ENCODE peak calls at places on chromosomes 13 and 19, in ten cellular contexts. One of them, this sample, is unnamed.

GRCh38 chr13:22198001-22198400 is 527.1 kb downstream of the FGF9 start:
- DNase-seq in tibial nerve: peak; percentile 16
- DNase-seq in uterus: no peak
- DNase-seq in lower lobe of right lung: no peak
- DNase-seq in NT2/D1: no peak
- DNase-seq in hepatocyte: no peak
- DNase-seq in fibroblast of lung: no peak
- DNase-seq in stomach: peak; percentile 34
- DNase-seq in left ventricle myocardium inferior: no peak
- DNase-seq in cardiac muscle cell: no peak
- DNase-seq in this sample: peak; percentile 78

GRCh38 chr13:75870397-75870801 is 234.3 kb downstream of the LMO7 start:
- DNase-seq in tibial nerve: peak; percentile 13
- DNase-seq in uterus: peak; percentile 17
- DNase-seq in lower lobe of right lung: no peak
- DNase-seq in NT2/D1: no peak
- DNase-seq in hepatocyte: peak; percentile 45
- DNase-seq in fibroblast of lung: no peak
- DNase-seq in stomach: no peak
- DNase-seq in left ventricle myocardium inferior: no peak
- DNase-seq in cardiac muscle cell: peak; percentile 38
- DNase-seq in this sample: no peak

GRCh38 chr13:46100191-46100877 is 4.5 kb downstream of the CPB2 start:
- DNase-seq in tibial nerve: no peak
- DNase-seq in uterus: no peak
- DNase-seq in lower lobe of right lung: no peak
- DNase-seq in NT2/D1: no peak
- DNase-seq in hepatocyte: no peak
- DNase-seq in fibroblast of lung: peak; percentile 3
- DNase-seq in stomach: no peak
- DNase-seq in left ventricle myocardium inferior: no peak
- DNase-seq in cardiac muscle cell: no peak
- DNase-seq in this sample: no peak

GRCh38 chr13:59677966-59678814 is 485.5 kb downstream of the DIAPH3 start:
- DNase-seq in tibial nerve: peak; percentile 26
- DNase-seq in uterus: no peak
- DNase-seq in lower lobe of right lung: no peak
- DNase-seq in NT2/D1: peak; percentile 23
- DNase-seq in hepatocyte: peak; percentile 72
- DNase-seq in fibroblast of lung: peak; percentile 53
- DNase-seq in stomach: no peak
- DNase-seq in left ventricle myocardium inferior: no peak
- DNase-seq in cardiac muscle cell: peak; percentile 83
- DNase-seq in this sample: no peak

GRCh38 chr13:21528616-21529015 is 69.5 kb upstream of the ZDHHC20 start:
- DNase-seq in tibial nerve: no peak
- DNase-seq in uterus: no peak
- DNase-seq in lower lobe of right lung: no peak
- DNase-seq in NT2/D1: no peak
- DNase-seq in hepatocyte: no peak
- DNase-seq in fibroblast of lung: peak; percentile 94
- DNase-seq in stomach: no peak
- DNase-seq in left ventricle myocardium inferior: no peak
- DNase-seq in cardiac muscle cell: peak; percentile 15
- DNase-seq in this sample: no peak

GRCh38 chr13:43880451-43880850 is 747 bp downstream of the LACC1 start:
- DNase-seq in tibial nerve: no peak
- DNase-seq in uterus: no peak
- DNase-seq in lower lobe of right lung: no peak
- DNase-seq in NT2/D1: no peak
- DNase-seq in hepatocyte: no peak
- DNase-seq in fibroblast of lung: no peak
- DNase-seq in stomach: no peak
- DNase-seq in left ventricle myocardium inferior: no peak
- DNase-seq in cardiac muscle cell: no peak
- DNase-seq in this sample: no peak

GRCh38 chr19:3073931-3074595 is 11.8 kb upstream of the TLE5 start:
- DNase-seq in tibial nerve: no peak
- DNase-seq in uterus: peak; percentile 48
- DNase-seq in lower lobe of right lung: no peak
- DNase-seq in NT2/D1: no peak
- DNase-seq in hepatocyte: no peak
- DNase-seq in fibroblast of lung: no peak
- DNase-seq in stomach: no peak
- DNase-seq in left ventricle myocardium inferior: no peak
- DNase-seq in cardiac muscle cell: peak; percentile 45
- DNase-seq in this sample: no peak

GRCh38 chr19:45809643-45810159 is 5.4 kb downstream of the RSPH6A start:
- DNase-seq in tibial nerve: no peak
- DNase-seq in uterus: no peak
- DNase-seq in lower lobe of right lung: no peak
- DNase-seq in NT2/D1: no peak
- DNase-seq in hepatocyte: no peak
- DNase-seq in fibroblast of lung: peak; percentile 81
- DNase-seq in stomach: no peak
- DNase-seq in left ventricle myocardium inferior: no peak
- DNase-seq in cardiac muscle cell: peak; percentile 76
- DNase-seq in this sample: no peak

GRCh38 chr13:50222569-50223332 is 207.5 kb downstream of the KCNRG start:
- DNase-seq in tibial nerve: peak; percentile 76
- DNase-seq in uterus: peak; percentile 73
- DNase-seq in lower lobe of right lung: peak; percentile 81
- DNase-seq in NT2/D1: no peak
- DNase-seq in hepatocyte: peak; percentile 44
- DNase-seq in fibroblast of lung: peak; percentile 77
- DNase-seq in stomach: peak; percentile 67
- DNase-seq in left ventricle myocardium inferior: peak; percentile 81
- DNase-seq in cardiac muscle cell: peak; percentile 93
- DNase-seq in this sample: peak; percentile 93

GRCh38 chr13:29503041-29503837 is 92.2 kb downstream of the SLC7A1 start:
- DNase-seq in tibial nerve: no peak
- DNase-seq in uterus: no peak
- DNase-seq in lower lobe of right lung: no peak
- DNase-seq in NT2/D1: no peak
- DNase-seq in hepatocyte: peak; percentile 38
- DNase-seq in fibroblast of lung: peak; percentile 43
- DNase-seq in stomach: no peak
- DNase-seq in left ventricle myocardium inferior: no peak
- DNase-seq in cardiac muscle cell: peak; percentile 25
- DNase-seq in this sample: no peak

GRCh38 chr13:41386206-41386605 is 71.1 kb upstream of the RGCC start:
- DNase-seq in tibial nerve: no peak
- DNase-seq in uterus: no peak
- DNase-seq in lower lobe of right lung: no peak
- DNase-seq in NT2/D1: no peak
- DNase-seq in hepatocyte: no peak
- DNase-seq in fibroblast of lung: no peak
- DNase-seq in stomach: no peak
- DNase-seq in left ventricle myocardium inferior: no peak
- DNase-seq in cardiac muscle cell: no peak
- DNase-seq in this sample: no peak

GRCh38 chr19:35748106-35749020 is at the start of gene LIN37:
- DNase-seq in tibial nerve: peak; percentile 100
- DNase-seq in uterus: peak; percentile 98
- DNase-seq in lower lobe of right lung: peak; percentile 99
- DNase-seq in NT2/D1: peak; percentile 97
- DNase-seq in hepatocyte: peak; percentile 99
- DNase-seq in fibroblast of lung: peak; percentile 98
- DNase-seq in stomach: peak; percentile 99
- DNase-seq in left ventricle myocardium inferior: peak; percentile 99
- DNase-seq in cardiac muscle cell: peak; percentile 100
- DNase-seq in this sample: peak; percentile 100

GRCh38 chr13:48263196-48263595 is 30.2 kb downstream of the ITM2B start:
- DNase-seq in tibial nerve: no peak
- DNase-seq in uterus: no peak
- DNase-seq in lower lobe of right lung: no peak
- DNase-seq in NT2/D1: peak; percentile 5
- DNase-seq in hepatocyte: no peak
- DNase-seq in fibroblast of lung: peak; percentile 6
- DNase-seq in stomach: no peak
- DNase-seq in left ventricle myocardium inferior: no peak
- DNase-seq in cardiac muscle cell: no peak
- DNase-seq in this sample: no peak

GRCh38 chr13:34671136-34671535 is 270.9 kb upstream of the NBEA start:
- DNase-seq in tibial nerve: peak; percentile 15
- DNase-seq in uterus: no peak
- DNase-seq in lower lobe of right lung: no peak
- DNase-seq in NT2/D1: no peak
- DNase-seq in hepatocyte: no peak
- DNase-seq in fibroblast of lung: peak; percentile 53
- DNase-seq in stomach: no peak
- DNase-seq in left ventricle myocardium inferior: no peak
- DNase-seq in cardiac muscle cell: no peak
- DNase-seq in this sample: no peak

GRCh38 chr13:107803822-107804495 is 411.4 kb downstream of the LIG4 start:
- DNase-seq in tibial nerve: no peak
- DNase-seq in uterus: no peak
- DNase-seq in lower lobe of right lung: no peak
- DNase-seq in NT2/D1: no peak
- DNase-seq in hepatocyte: no peak
- DNase-seq in fibroblast of lung: no peak
- DNase-seq in stomach: no peak
- DNase-seq in left ventricle myocardium inferior: no peak
- DNase-seq in cardiac muscle cell: no peak
- DNase-seq in this sample: no peak
- H3K4me1 ChIP-seq in tibial nerve: no peaks in the 10 kb centered on the region
- H3K4me1 ChIP-seq in uterus: no peaks in the 10 kb centered on the region
- H3K4me1 ChIP-seq in lower lobe of right lung: no peaks in the 10 kb centered on the region
- H3K4me1 ChIP-seq in NT2/D1: no peaks in the 10 kb centered on the region
- H3K4me1 ChIP-seq in hepatocyte: no peaks in the 10 kb centered on the region
- H3K4me1 ChIP-seq in fibroblast of lung: no peaks in the 10 kb centered on the region
- H3K4me1 ChIP-seq in stomach: no peaks in the 10 kb centered on the region
- H3K4me1 ChIP-seq in left ventricle myocardium inferior: no peaks in the 10 kb centered on the region
- H3K4me1 ChIP-seq in cardiac muscle cell: no peaks in the 10 kb centered on the region
- H3K4me1 ChIP-seq in this sample: no peaks in the 10 kb centered on the region

DNA sequence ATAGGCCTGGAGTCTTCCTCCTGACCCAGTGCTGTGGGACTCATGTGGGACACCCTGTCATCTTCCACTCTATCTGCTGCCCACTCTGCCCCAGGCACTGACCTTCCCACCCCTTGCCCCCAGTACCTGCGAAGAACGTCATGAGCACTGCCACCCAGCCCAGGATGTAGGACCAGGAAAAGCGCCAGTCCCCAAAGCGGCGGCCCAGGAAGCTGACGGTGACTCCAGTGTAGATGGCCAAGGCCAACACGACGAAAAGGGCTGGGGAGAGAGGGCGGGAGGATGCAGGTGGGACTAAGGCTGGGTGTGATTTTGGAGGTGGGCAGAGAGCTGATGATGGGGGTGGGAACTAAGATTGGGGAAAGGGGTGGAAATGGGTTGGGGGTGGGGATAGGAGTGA is 7.4 kb downstream of the LIM2 start:
- DNase-seq in tibial nerve: no peak
- DNase-seq in uterus: no peak
- DNase-seq in lower lobe of right lung: no peak
- DNase-seq in NT2/D1: no peak
- DNase-seq in hepatocyte: no peak
- DNase-seq in fibroblast of lung: no peak
- DNase-seq in stomach: no peak
- DNase-seq in left ventricle myocardium inferior: no peak
- DNase-seq in cardiac muscle cell: no peak
- DNase-seq in this sample: no peak
- H3K4me1 ChIP-seq in tibial nerve: no peaks in the 10 kb centered on the region
- H3K4me1 ChIP-seq in uterus: no peaks in the 10 kb centered on the region
- H3K4me1 ChIP-seq in lower lobe of right lung: no peaks in the 10 kb centered on the region
- H3K4me1 ChIP-seq in NT2/D1: no peaks in the 10 kb centered on the region
- H3K4me1 ChIP-seq in hepatocyte: no peaks in the 10 kb centered on the region
- H3K4me1 ChIP-seq in fibroblast of lung: no peaks in the 10 kb centered on the region
- H3K4me1 ChIP-seq in stomach: no peaks in the 10 kb centered on the region
- H3K4me1 ChIP-seq in left ventricle myocardium inferior: no peaks in the 10 kb centered on the region
- H3K4me1 ChIP-seq in cardiac muscle cell: no peaks in the 10 kb centered on the region
- H3K4me1 ChIP-seq in this sample: no peaks in the 10 kb centered on the region

DNA sequence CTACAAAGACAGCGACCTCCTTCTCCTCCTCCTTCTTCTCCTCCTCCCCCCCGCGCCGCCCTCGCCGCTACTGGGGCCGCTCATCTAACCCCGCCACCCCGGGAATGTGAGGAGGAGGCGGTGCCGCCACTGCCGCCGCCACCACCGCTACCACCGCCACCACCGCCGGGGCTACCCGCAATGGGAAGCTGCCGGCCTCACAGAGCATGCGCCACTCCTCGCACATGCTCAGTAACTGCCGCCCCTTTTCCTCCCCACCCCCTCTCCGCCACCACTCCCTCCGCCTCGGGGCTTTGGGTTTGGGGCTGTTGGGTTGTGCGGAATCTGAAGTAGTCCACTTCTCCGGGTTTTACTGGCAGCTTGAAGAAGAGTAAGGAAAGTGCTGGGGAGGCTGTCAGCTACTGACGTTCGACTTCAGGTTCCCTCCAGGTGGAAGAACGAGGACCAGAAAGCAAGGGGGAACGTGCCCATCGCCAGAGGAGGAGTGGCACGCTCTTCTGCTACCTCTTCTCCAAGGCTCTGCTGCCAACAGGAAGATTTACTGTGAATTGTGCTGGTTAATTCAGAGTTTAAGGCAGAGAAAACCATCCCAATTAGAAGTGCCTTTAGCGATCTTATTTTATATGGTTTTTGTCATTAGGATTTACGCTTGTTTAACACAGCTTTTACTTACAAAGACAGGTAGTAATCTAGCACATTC is at the start of gene MYCBP2:
- DNase-seq in tibial nerve: peak; percentile 97
- DNase-seq in uterus: peak; percentile 97
- DNase-seq in lower lobe of right lung: peak; percentile 97
- DNase-seq in NT2/D1: peak; percentile 99
- DNase-seq in hepatocyte: peak; percentile 98
- DNase-seq in fibroblast of lung: peak; percentile 99
- DNase-seq in stomach: peak; percentile 96
- DNase-seq in left ventricle myocardium inferior: peak; percentile 96
- DNase-seq in cardiac muscle cell: peak; percentile 99
- DNase-seq in this sample: peak; percentile 98
- H3K4me1 ChIP-seq in tibial nerve: peaks cover 42% of the 10 kb centered on the region
- H3K4me1 ChIP-seq in uterus: peaks cover 7% of the 10 kb centered on the region
- H3K4me1 ChIP-seq in lower lobe of right lung: peaks cover 53% of the 10 kb centered on the region
- H3K4me1 ChIP-seq in NT2/D1: no peaks in the 10 kb centered on the region
- H3K4me1 ChIP-seq in hepatocyte: peaks cover 8% of the 10 kb centered on the region
- H3K4me1 ChIP-seq in fibroblast of lung: peaks cover 7% of the 10 kb centered on the region
- H3K4me1 ChIP-seq in stomach: peaks cover 42% of the 10 kb centered on the region
- H3K4me1 ChIP-seq in left ventricle myocardium inferior: peaks cover 78% of the 10 kb centered on the region
- H3K4me1 ChIP-seq in cardiac muscle cell: peaks cover 12% of the 10 kb centered on the region
- H3K4me1 ChIP-seq in this sample: peaks cover 32% of the 10 kb centered on the region

GRCh38 chr13:39496487-39496998 is 106.5 kb downstream of the LHFPL6 start:
- DNase-seq in tibial nerve: no peak
- DNase-seq in uterus: no peak
- DNase-seq in lower lobe of right lung: no peak
- DNase-seq in NT2/D1: no peak
- DNase-seq in hepatocyte: no peak
- DNase-seq in fibroblast of lung: no peak
- DNase-seq in stomach: no peak
- DNase-seq in left ventricle myocardium inferior: no peak
- DNase-seq in cardiac muscle cell: no peak
- DNase-seq in this sample: peak; percentile 34
- H3K4me1 ChIP-seq in tibial nerve: no peaks in the 10 kb centered on the region
- H3K4me1 ChIP-seq in uterus: no peaks in the 10 kb centered on the region
- H3K4me1 ChIP-seq in lower lobe of right lung: peaks cover 7% of the 10 kb centered on the region
- H3K4me1 ChIP-seq in NT2/D1: peaks cover 3% of the 10 kb centered on the region
- H3K4me1 ChIP-seq in hepatocyte: no peaks in the 10 kb centered on the region
- H3K4me1 ChIP-seq in fibroblast of lung: no peaks in the 10 kb centered on the region
- H3K4me1 ChIP-seq in stomach: no peaks in the 10 kb centered on the region
- H3K4me1 ChIP-seq in left ventricle myocardium inferior: peaks cover 86% of the 10 kb centered on the region
- H3K4me1 ChIP-seq in cardiac muscle cell: peaks cover 5% of the 10 kb centered on the region
- H3K4me1 ChIP-seq in this sample: peaks cover 17% of the 10 kb centered on the region

This sample was measured in esophagus muscularis mucosa.